ENCODE peak calls at places on chromosomes 12 and 14, in five cellular contexts. X is sciatic nerve; M is uterus; Y is aorta; Z is stimulated activated effector memory CD8-positive, alpha-beta T cell treated with anti-CD3 and anti-CD28 coated beads, Interleukin-12 subunit alpha, Interleukin-12 subunit beta, amount 100 ng/mL, for 72 hours. U is an unnamed sample.

GRCh38 chr12:62744551-62744950 is 190.4 kb downstream of the PPM1H start:
- DNase-seq in Y (no peak), X (no peak), M (no peak), Z (no peak), U (no peak)

GRCh38 chr12:2640709-2641108 is 154.1 kb upstream of the FKBP4 start:
- DNase-seq in Z (no peak), X (peak), M (peak), Y (peak), U (peak)

GRCh38 chr14:24084439-24084838 is 9.7 kb upstream of the PCK2 start:
- DNase-seq in X (no peak), M (no peak), Y (peak), Z (no peak), U (no peak)

GRCh38 chr12:122688291-122688690 is 14.9 kb downstream of the HCAR2 start:
- DNase-seq in Y (no peak), M (no peak), Z (no peak), X (no peak), U (no peak)

GRCh38 chr12:45648070-45648469 is 81.4 kb upstream of the ARID2 start:
- DNase-seq in X (no peak), M (no peak), Y (no peak), Z (no peak), U (no peak)

GRCh38 chr12:19515179-19515578 is 75.9 kb downstream of the AEBP2 start:
- DNase-seq in X (no peak), Z (no peak), M (no peak), Y (no peak), U (no peak)

GRCh38 chr14:102044566-102044965 is 42.3 kb downstream of the HSP90AA1 start:
- DNase-seq in Z (no peak), X (no peak), M (no peak), Y (no peak), U (no peak)

GRCh38 chr14:24921903-24922302 is 128.0 kb downstream of the STXBP6 start:
- DNase-seq in X (no peak), Z (no peak), Y (no peak), M (no peak), U (no peak)

GRCh38 chr12:121252712-121253345 is 42.9 kb downstream of the P2RX4 start:
- DNase-seq in M (no peak), Z (no peak), Y (no peak), X (no peak), U (peak)

U was measured in kidney.